ENCODE peak calls at places on chromosome 5, in four cellular contexts. M is HepG2, R is K562, N is H1. S is an unnamed sample.

GRCh38 chr5:158287643-158288228 is 428.8 kb upstream of the CLINT1 start:
- DNase-seq in N (no peak), R (no peak), M (no peak), S (no peak)

GRCh38 chr5:79935992-79936643 is 54.9 kb downstream of the MTX3 start:
- DNase-seq in R (no peak), M (no peak), N (no peak), S (no peak)

GRCh38 chr5:150513375-150514309 is 5.7 kb downstream of the NDST1 start:
- DNase-seq in N (no peak), M (no peak), R (peak; percentile 65), S (no peak)

GRCh38 chr5:54743997-54744788 is 226.6 kb downstream of the SNX18 start:
- DNase-seq in N (peak; percentile 44), M (peak; percentile 5), R (peak; percentile 67), S (no peak)

GRCh38 chr5:132388244-132389050 is 18.9 kb downstream of the SLC22A5 start:
- DNase-seq in M (no peak), R (no peak), N (no peak), S (no peak)

GRCh38 chr5:40626834-40627233 is 52.9 kb upstream of the PTGER4 start:
- DNase-seq in R (no peak), N (no peak), M (no peak), S (no peak)

GRCh38 chr5:175731172-175731571 is 73.3 kb downstream of the HRH2 start:
- DNase-seq in R (no peak), M (no peak), N (no peak), S (no peak)

GRCh38 chr5:75140277-75140676 is 87.9 kb upstream of the GCNT4 start:
- DNase-seq in N (no peak), R (no peak), M (no peak), S (no peak)

GRCh38 chr5:44332360-44332971 is 56.8 kb downstream of the FGF10 start:
- DNase-seq in N (no peak), M (peak; percentile 17), R (peak; percentile 28), S (peak; percentile 39)

GRCh38 chr5:83542839-83543238 is 71.3 kb downstream of the VCAN start:
- DNase-seq in M (no peak), N (no peak), R (no peak), S (no peak)

GRCh38 chr5:125342938-125343401 is 596.5 kb upstream of the ZNF608 start:
- DNase-seq in R (no peak), N (no peak), M (no peak), S (no peak)

GRCh38 chr5:78916044-78916443 is 69.1 kb downstream of the ARSB start:
- DNase-seq in M (no peak), R (no peak), N (no peak), S (no peak)

GRCh38 chr5:149771216-149771973 is 41.3 kb downstream of the PPARGC1B start:
- DNase-seq in M (no peak), N (no peak), R (no peak), S (no peak)

GRCh38 chr5:14006823-14007510 is 62.5 kb upstream of the DNAH5 start:
- DNase-seq in R (no peak), N (no peak), M (no peak), S (no peak)

GRCh38 chr5:57346336-57346735 is 136.3 kb downstream of the ACTBL2 start:
- DNase-seq in N (no peak), M (no peak), R (no peak), S (no peak)

GRCh38 chr5:116032094-116032517 is at the start of gene ARL14EPL:
- DNase-seq in N (no peak), M (peak; percentile 47), R (peak; percentile 23), S (peak; percentile 99)

GRCh38 chr5:52840286-52841050 is 52.8 kb downstream of the ITGA1 start:
- DNase-seq in M (no peak), N (no peak), R (no peak), S (no peak)

GRCh38 chr5:6704361-6704851 is 8.8 kb upstream of the TENT4A start:
- DNase-seq in N (no peak), M (no peak), R (no peak), S (no peak)

GRCh38 chr5:21152611-21153010 is 1164.6 kb upstream of the CDH18 start:
- DNase-seq in M (no peak), N (no peak), R (no peak), S (no peak)

GRCh38 chr5:4362411-4362810 is 766.8 kb downstream of the IRX1 start:
- DNase-seq in N (no peak), M (no peak), R (no peak), S (no peak)

GRCh38 chr5:100676807-100677631 is 141.8 kb downstream of the FAM174A start:
- DNase-seq in N (no peak), M (no peak), R (no peak), S (no peak)

GRCh38 chr5:113090336-113091106 is 113.9 kb downstream of the DCP2 start:
- DNase-seq in M (no peak), R (no peak), N (no peak), S (no peak)

GRCh38 chr5:170757182-170757601 is 26.3 kb upstream of the GABRP start:
- DNase-seq in R (no peak), M (peak; percentile 21), N (no peak), S (no peak)

GRCh38 chr5:35202319-35203111 is 27.8 kb downstream of the PRLR start:
- DNase-seq in M (peak; percentile 70), N (peak; percentile 78), R (peak; percentile 31), S (peak; percentile 36)

GRCh38 chr5:109053995-109054417 is 306.3 kb downstream of the FER start:
- DNase-seq in N (no peak), M (no peak), R (no peak), S (no peak)

GRCh38 chr5:135829681-135830383 is 4.6 kb upstream of the SLC25A48 start:
- DNase-seq in M (peak; percentile 20), N (peak; percentile 86), R (peak; percentile 78), S (peak; percentile 63)

GRCh38 chr5:96993760-96994159 is 57.9 kb downstream of the LNPEP start:
- DNase-seq in M (no peak), R (no peak), N (no peak), S (no peak)

GRCh38 chr5:141641634-141642278 is 5.0 kb downstream of the RELL2 start:
- DNase-seq in M (no peak), R (peak; percentile 56), N (no peak), S (no peak)

GRCh38 chr5:109876941-109877669 is 187.4 kb downstream of the MAN2A1 start:
- DNase-seq in N (no peak), R (no peak), M (no peak), S (no peak)

GRCh38 chr5:140338918-140339317 is 7.5 kb downstream of the HBEGF start:
- DNase-seq in M (no peak), N (no peak), R (no peak), S (no peak)

GRCh38 chr5:94345257-94345656 is 273.1 kb downstream of the KIAA0825 start:
- DNase-seq in N (no peak), M (no peak), R (no peak), S (no peak)

GRCh38 chr5:155004138-155004744 is 9.3 kb upstream of the KIF4B start:
- DNase-seq in M (peak; percentile 30), N (peak; percentile 80), R (peak; percentile 18), S (peak; percentile 31)

GRCh38 chr5:139459451-139459934 is 3.0 kb downstream of the ECSCR start:
- DNase-seq in N (no peak), R (no peak), M (peak; percentile 52), S (no peak)

GRCh38 chr5:14407746-14408175 is 173.8 kb upstream of the OTULINL start:
- DNase-seq in N (no peak), R (no peak), M (no peak), S (no peak)

GRCh38 chr5:90015584-90016018 is 394.0 kb downstream of the CETN3 start:
- DNase-seq in N (no peak), M (no peak), R (no peak), S (no peak)

GRCh38 chr5:78003914-78004313 is 227.8 kb upstream of the TBCA start:
- DNase-seq in R (no peak), M (no peak), N (no peak), S (no peak)

GRCh38 chr5:155546075-155546474 is 532.5 kb downstream of the KIF4B start:
- DNase-seq in N (no peak), R (no peak), M (no peak), S (no peak)

GRCh38 chr5:94749048-94749447 is 130.6 kb downstream of the SLF1 start:
- DNase-seq in R (no peak), M (no peak), N (no peak), S (no peak)

GRCh38 chr5:93163010-93163663 is 417.9 kb downstream of the NR2F1-AS1 start:
- DNase-seq in M (no peak), R (no peak), N (no peak), S (peak; percentile 91)

GRCh38 chr5:172616730-172617129 is 24.3 kb upstream of the NEURL1B start:
- DNase-seq in R (no peak), M (no peak), N (no peak), S (no peak)
- TF ChIP-seq FOSL1 in R (no peak), M (no peak), N (no peak), S (no peak)

GRCh38 chr5:43171441-43171840 is 20.6 kb upstream of the NIM1K start:
- DNase-seq in M (no peak), N (no peak), R (no peak), S (no peak)

GRCh38 chr5:43165323-43165722 is 26.7 kb upstream of the NIM1K start:
- DNase-seq in M (no peak), N (no peak), R (no peak), S (no peak)

GRCh38 chr5:43172779-43173178 is 19.2 kb upstream of the NIM1K start:
- DNase-seq in N (no peak), R (no peak), M (no peak), S (no peak)

GRCh38 chr5:43171926-43172325 is 20.1 kb upstream of the NIM1K start:
- DNase-seq in N (no peak), R (no peak), M (no peak), S (no peak)

GRCh38 chr5:43168175-43168574 is 23.9 kb upstream of the NIM1K start:
- DNase-seq in M (no peak), N (no peak), R (no peak), S (no peak)
- H3K27ac ChIP-seq in M (no peak overlapping the region), N (no peak overlapping the region), R (no peak overlapping the region), S (no peak overlapping the region)

GRCh38 chr5:164345173-164345572 is 839.8 kb downstream of the MAT2B start:
- DNase-seq in N (no peak), R (no peak), M (no peak), S (no peak)
- TF ChIP-seq FOSL1 in N (no peak), R (no peak), M (no peak), S (no peak)

GRCh38 chr5:143118222-143118621 is 285.3 kb downstream of the NR3C1 start:
- DNase-seq in M (no peak), R (no peak), N (no peak), S (no peak)
- H3K27ac ChIP-seq in M (no peak overlapping the region), R (no peak overlapping the region), N (no peak overlapping the region), S (no peak overlapping the region)

GRCh38 chr5:168140256-168140655 is 151.2 kb upstream of the WWC1 start:
- DNase-seq in R (no peak), M (no peak), N (no peak), S (no peak)
- TF ChIP-seq FOSL1 in R (no peak), M (no peak), N (no peak), S (no peak)

GRCh38 chr5:98301567-98301966 is 471.9 kb upstream of the RGMB start:
- DNase-seq in M (no peak), N (no peak), R (no peak), S (no peak)
- H3K27ac ChIP-seq in M (no peak overlapping the region), N (no peak overlapping the region), R (no peak overlapping the region), S (no peak overlapping the region)